ENCODE peak calls at places on chromosomes 16 and 17, in five cellular contexts. B is left kidney, I is dermis microvascular lymphatic vessel endothelial cell, H is anterior cingulate cortex, T is neural crest cell. W is an unnamed sample.

GRCh38 chr16:85424260-85425060 is 188.7 kb upstream of the GSE1 start:
- DNase-seq in T (no peak), I (no peak), H (no peak), B (no peak), W (no peak)

GRCh38 chr17:81656835-81657234 is 493 bp upstream of the PDE6G start:
- DNase-seq in B (no peak), I (no peak), T (no peak), H (no peak), W (no peak)

GRCh38 chr16:21199607-21200218 is 11.7 kb downstream of the ZP2 start:
- DNase-seq in H (no peak), B (no peak), T (no peak), I (no peak), W (no peak)

GRCh38 chr17:43760254-43760852 is 1.8 kb upstream of the SOST start:
- DNase-seq in B (peak), T (peak), H (peak), I (peak), W (peak)

GRCh38 chr16:28923652-28924398 is 1.2 kb downstream of the RABEP2 start:
- DNase-seq in H (no peak), T (no peak), I (no peak), B (no peak), W (no peak)

GRCh38 chr16:70421473-70422311 is 17.2 kb downstream of the ST3GAL2 start:
- DNase-seq in I (no peak), T (no peak), B (no peak), H (no peak), W (no peak)

GRCh38 chr17:43411820-43412529 is 13.2 kb downstream of the ARL4D start:
- DNase-seq in I (no peak), T (no peak), H (no peak), B (no peak), W (no peak)

GRCh38 chr17:47744168-47745036 is 11.4 kb downstream of the TBX21 start:
- DNase-seq in B (no peak), I (no peak), H (no peak), T (no peak), W (no peak)

GRCh38 chr17:7631398-7632380 is 1.8 kb downstream of the SHBG start:
- DNase-seq in I (no peak), H (no peak), B (no peak), T (no peak), W (no peak)

GRCh38 chr17:10025976-10026785 is 121.1 kb upstream of the RCVRN start:
- DNase-seq in T (no peak), H (no peak), I (no peak), B (peak), W (no peak)

GRCh38 chr16:67459066-67459857 is 21.7 kb downstream of the ATP6V0D1 start:
- DNase-seq in B (peak), H (no peak), T (no peak), I (no peak), W (no peak)

GRCh38 chr17:36777118-36777517 is 160.2 kb upstream of the LHX1 start:
- DNase-seq in T (no peak), I (no peak), B (peak), H (no peak), W (no peak)

GRCh38 chr16:54940279-54940604 is 9.6 kb downstream of the IRX5 start:
- DNase-seq in I (no peak), H (no peak), T (no peak), B (no peak), W (no peak)

GRCh38 chr16:29983420-29984136 is 9.9 kb downstream of the TAOK2 start:
- DNase-seq in T (no peak), B (no peak), H (no peak), I (no peak), W (no peak)

GRCh38 chr16:28491080-28491969 is 549 bp downstream of the CLN3 start:
- DNase-seq in T (peak), I (no peak), H (no peak), B (peak), W (peak)

GRCh38 chr17:69857412-69857835 is 217.6 kb upstream of the KCNJ16 start:
- DNase-seq in I (peak), H (no peak), B (no peak), T (no peak), W (peak)

GRCh38 chr16:70331588-70332358 is 14.9 kb upstream of the DDX19A start:
- DNase-seq in T (peak), I (no peak), B (peak), H (no peak), W (no peak)

GRCh38 chr17:77829871-77830799 is 128.4 kb upstream of the TNRC6C start:
- DNase-seq in T (no peak), B (peak), I (no peak), H (no peak), W (no peak)

GRCh38 chr17:29659155-29659554 is 36.4 kb upstream of the CORO6 start:
- DNase-seq in B (no peak), T (no peak), H (no peak), I (no peak), W (no peak)

GRCh38 chr17:15908378-15908777 is 36.6 kb upstream of the ADORA2B start:
- DNase-seq in H (no peak), B (no peak), I (no peak), T (no peak), W (no peak)

GRCh38 chr17:19012171-19013080 is 7.9 kb upstream of the FAM83G start:
- DNase-seq in H (no peak), B (no peak), T (no peak), I (no peak), W (no peak)

GRCh38 chr17:56230660-56231059 is 77.4 kb downstream of the ANKFN1 start:
- DNase-seq in H (no peak), T (no peak), B (no peak), I (no peak), W (no peak)

GRCh38 chr17:68602267-68602644 is 1.1 kb upstream of the FAM20A start:
- DNase-seq in I (no peak), H (no peak), B (no peak), T (no peak), W (no peak)

GRCh38 chr16:62404857-62405611 is 368.8 kb upstream of the CDH8 start:
- DNase-seq in B (peak), I (no peak), T (no peak), H (no peak), W (no peak)

GRCh38 chr17:68491864-68492263 is 20.4 kb upstream of the PRKAR1A start:
- DNase-seq in I (no peak), T (no peak), H (no peak), B (no peak), W (no peak)

GRCh38 chr16:49856741-49857330 is 924 bp upstream of the ZNF423 start:
- DNase-seq in I (peak), T (peak), B (peak), H (no peak), W (peak)

GRCh38 chr16:66858740-66859396 is 14.7 kb downstream of the CA7 start:
- DNase-seq in B (no peak), I (peak), H (no peak), T (no peak), W (peak)

GRCh38 chr16:7545251-7545650 is 212.6 kb downstream of the RBFOX1 start:
- DNase-seq in I (no peak), T (no peak), B (peak), H (no peak), W (no peak)

GRCh38 chr17:41559548-41559947 is 12.3 kb downstream of the KRT9 start:
- DNase-seq in B (no peak), T (no peak), H (no peak), I (no peak), W (no peak)